ENCODE peak calls at places on chromosomes 13 and 19, in five cellular contexts. One of them, this sample, is unnamed.

GRCh38 chr19:32222594-32222993 is 122.8 kb upstream of the ZNF507 start:
- DNase-seq in HepG2: no peak
- DNase-seq in H1: peak
- DNase-seq in HCT116: no peak
- DNase-seq in K562: no peak
- DNase-seq in this sample: no peak

GRCh38 chr19:44757057-44757734 is 8.7 kb downstream of the BCL3 start:
- DNase-seq in H1: peak
- DNase-seq in K562: peak
- DNase-seq in HCT116: no peak
- DNase-seq in HepG2: no peak
- DNase-seq in this sample: no peak

GRCh38 chr19:516884-517424 is 9.7 kb downstream of the TPGS1 start:
- DNase-seq in H1: no peak
- DNase-seq in HCT116: no peak
- DNase-seq in HepG2: no peak
- DNase-seq in K562: no peak
- DNase-seq in this sample: no peak

GRCh38 chr19:6221220-6221877 is 58.4 kb downstream of the MLLT1 start:
- DNase-seq in HepG2: no peak
- DNase-seq in HCT116: no peak
- DNase-seq in K562: no peak
- DNase-seq in H1: no peak
- DNase-seq in this sample: no peak

GRCh38 chr19:4295972-4296771 is 6.0 kb downstream of the TMIGD2 start:
- DNase-seq in H1: no peak
- DNase-seq in HepG2: no peak
- DNase-seq in K562: no peak
- DNase-seq in HCT116: no peak
- DNase-seq in this sample: no peak

GRCh38 chr13:24161010-24161775 is 673 bp downstream of the SPATA13 start:
- DNase-seq in H1: peak
- DNase-seq in HCT116: no peak
- DNase-seq in K562: peak
- DNase-seq in HepG2: peak
- DNase-seq in this sample: peak

GRCh38 chr19:1979642-1980041 is 35.9 kb downstream of the BTBD2 start:
- DNase-seq in H1: no peak
- DNase-seq in HepG2: no peak
- DNase-seq in K562: no peak
- DNase-seq in HCT116: no peak
- DNase-seq in this sample: no peak

GRCh38 chr19:19224852-19225494 is 13.2 kb downstream of the NCAN start:
- DNase-seq in HepG2: peak
- DNase-seq in H1: peak
- DNase-seq in K562: peak
- DNase-seq in HCT116: peak
- DNase-seq in this sample: peak

GRCh38 chr19:45498411-45499195 is at the start of gene PPM1N:
- DNase-seq in HCT116: no peak
- DNase-seq in H1: peak
- DNase-seq in K562: peak
- DNase-seq in HepG2: no peak
- DNase-seq in this sample: no peak

GRCh38 chr19:45670670-45671453 is 2.8 kb downstream of the GIPR start:
- DNase-seq in K562: peak
- DNase-seq in HCT116: peak
- DNase-seq in HepG2: peak
- DNase-seq in H1: peak
- DNase-seq in this sample: peak

GRCh38 chr13:89490661-89491060 is 1819.5 kb downstream of the SLITRK5 start:
- DNase-seq in H1: no peak
- DNase-seq in HCT116: no peak
- DNase-seq in HepG2: no peak
- DNase-seq in K562: no peak
- DNase-seq in this sample: no peak

GRCh38 chr13:75255653-75256052 is 226.3 kb downstream of the TBC1D4 start:
- DNase-seq in HCT116: no peak
- DNase-seq in K562: no peak
- DNase-seq in H1: no peak
- DNase-seq in HepG2: no peak
- DNase-seq in this sample: no peak
- TF ChIP-seq JUND in HCT116: no peak
- TF ChIP-seq JUND in K562: no peak
- TF ChIP-seq JUND in H1: no peak
- TF ChIP-seq JUND in HepG2: no peak
- TF ChIP-seq JUND in this sample: no peak

GRCh38 chr13:32595306-32595705 is 9.1 kb downstream of the PDS5B start:
- DNase-seq in H1: no peak
- DNase-seq in K562: no peak
- DNase-seq in HCT116: no peak
- DNase-seq in HepG2: no peak
- DNase-seq in this sample: no peak
- TF ChIP-seq JUND in H1: no peak
- TF ChIP-seq JUND in K562: no peak
- TF ChIP-seq JUND in HCT116: no peak
- TF ChIP-seq JUND in HepG2: no peak
- TF ChIP-seq JUND in this sample: no peak

GRCh38 chr13:41985788-41986508 is 25.0 kb upstream of the VWA8 start:
- DNase-seq in K562: no peak
- DNase-seq in H1: no peak
- DNase-seq in HCT116: no peak
- DNase-seq in HepG2: no peak
- DNase-seq in this sample: no peak
- TF ChIP-seq JUND in K562: no peak
- TF ChIP-seq JUND in H1: no peak
- TF ChIP-seq JUND in HCT116: no peak
- TF ChIP-seq JUND in HepG2: no peak
- TF ChIP-seq JUND in this sample: no peak

GRCh38 chr13:97018029-97018819 is 23.9 kb upstream of the OXGR1 start:
- DNase-seq in K562: peak
- DNase-seq in HCT116: peak
- DNase-seq in HepG2: peak
- DNase-seq in H1: peak
- DNase-seq in this sample: no peak
- TF ChIP-seq JUND in K562: no peak
- TF ChIP-seq JUND in HCT116: no peak
- TF ChIP-seq JUND in HepG2: no peak
- TF ChIP-seq JUND in H1: no peak
- TF ChIP-seq JUND in this sample: no peak

GRCh38 chr13:62512194-62513141 is 1096.8 kb upstream of the PCDH20 start:
- DNase-seq in K562: no peak
- DNase-seq in HCT116: peak
- DNase-seq in H1: peak
- DNase-seq in HepG2: peak
- DNase-seq in this sample: peak
- TF ChIP-seq JUND in K562: no peak
- TF ChIP-seq JUND in HCT116: no peak
- TF ChIP-seq JUND in H1: no peak
- TF ChIP-seq JUND in HepG2: no peak
- TF ChIP-seq JUND in this sample: no peak

DNA sequence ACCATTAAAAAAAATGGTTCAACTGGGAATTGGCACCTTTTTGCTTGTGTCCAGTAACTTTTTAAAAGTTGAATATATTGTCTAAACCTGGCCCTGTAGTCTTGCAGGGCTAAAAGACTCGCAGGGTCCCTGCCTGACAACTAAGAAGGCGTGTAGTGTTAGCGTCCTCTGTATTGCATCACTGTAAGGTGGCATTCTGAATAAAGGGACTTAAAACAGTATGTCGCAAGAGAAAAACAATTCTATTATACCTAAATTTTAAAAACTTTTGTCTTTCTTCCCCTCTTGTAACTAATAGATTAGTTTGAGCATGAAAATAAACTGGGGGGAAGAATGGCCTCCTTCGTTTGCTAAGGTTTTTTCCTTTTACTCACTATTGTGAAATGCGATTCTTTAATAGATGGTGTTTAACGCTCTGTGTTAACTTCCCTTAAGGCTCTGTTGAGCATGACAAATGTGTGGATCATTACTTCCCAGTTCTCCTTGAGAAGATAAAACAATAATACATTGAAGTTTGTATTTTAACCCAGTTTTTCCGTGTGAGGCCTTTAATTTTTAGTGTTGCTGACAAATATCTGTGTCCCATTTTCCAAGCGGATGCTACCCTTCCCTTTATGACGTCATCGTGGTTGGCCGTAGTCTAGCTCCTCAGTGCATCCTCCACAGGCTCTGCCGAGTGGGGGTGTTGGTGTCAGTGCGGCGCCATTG is 134.6 kb downstream of the KATNAL1 start:
- DNase-seq in H1: no peak
- DNase-seq in HepG2: no peak
- DNase-seq in K562: no peak
- DNase-seq in HCT116: no peak
- DNase-seq in this sample: no peak
- TF ChIP-seq JUND in H1: no peak
- TF ChIP-seq JUND in HepG2: no peak
- TF ChIP-seq JUND in K562: no peak
- TF ChIP-seq JUND in HCT116: no peak
- TF ChIP-seq JUND in this sample: no peak

GRCh38 chr13:50566646-50567045 is 276.8 kb downstream of the DLEU7 start:
- DNase-seq in H1: no peak
- DNase-seq in HepG2: no peak
- DNase-seq in HCT116: no peak
- DNase-seq in K562: no peak
- DNase-seq in this sample: no peak

GRCh38 chr13:50561774-50562173 is 281.7 kb downstream of the DLEU7 start:
- DNase-seq in HCT116: no peak
- DNase-seq in K562: no peak
- DNase-seq in H1: no peak
- DNase-seq in HepG2: no peak
- DNase-seq in this sample: no peak
- TF ChIP-seq JUND in HCT116: no peak
- TF ChIP-seq JUND in K562: no peak
- TF ChIP-seq JUND in H1: no peak
- TF ChIP-seq JUND in HepG2: no peak
- TF ChIP-seq JUND in this sample: no peak

This sample was measured in T47D.